ENCODE peak calls at places on chromosomes 3 and 15, in eight cellular contexts. A is left lung, G is DND-41, P is heart left ventricle, I is lung, W is HCT116, Y is K562, Q is psoas muscle. O is an unnamed sample.

GRCh38 chr15:62591842-62592838 is 427.1 kb upstream of the C2CD4B start:
- ATAC-seq in A (peak; percentile 65), G (no peak), P (no peak), I (no peak), W (no peak), Y (no peak), Q (peak; percentile 47), O (peak; percentile 65)

GRCh38 chr15:62099171-62099601 is 32.4 kb downstream of the C2CD4A start:
- ATAC-seq in A (no peak), G (no peak), P (no peak), I (no peak), W (no peak), Y (no peak), Q (peak; percentile 97), O (no peak)

GRCh38 chr3:43346990-43347749 is 60.8 kb downstream of the SNRK start:
- ATAC-seq in A (no peak), G (peak; percentile 84), P (no peak), I (no peak), W (no peak), Y (no peak), Q (no peak), O (no peak)

GRCh38 chr3:197809356-197810020 is 18.4 kb downstream of the LRCH3 start:
- ATAC-seq in A (peak; percentile 44), G (no peak), P (peak; percentile 60), I (no peak), W (no peak), Y (peak; percentile 47), Q (peak; percentile 35), O (peak; percentile 63)

GRCh38 chr15:45338417-45338816 is 39.9 kb downstream of the GATM start:
- ATAC-seq in A (no peak), G (peak; percentile 76), P (no peak), I (no peak), W (no peak), Y (no peak), Q (no peak), O (no peak)

GRCh38 chr3:150681037-150681436 is 22.7 kb downstream of the ERICH6 start:
- ATAC-seq in A (no peak), G (peak; percentile 87), P (no peak), I (no peak), W (no peak), Y (no peak), Q (no peak), O (no peak)

GRCh38 chr3:70603103-70603502 is 290.7 kb upstream of the MDFIC2 start:
- ATAC-seq in A (no peak), G (no peak), P (no peak), I (no peak), W (no peak), Y (no peak), Q (no peak), O (no peak)

GRCh38 chr15:37101634-37102314 is 1.4 kb upstream of the MEIS2 start:
- ATAC-seq in A (peak; percentile 75), G (no peak), P (peak; percentile 78), I (peak; percentile 47), W (peak; percentile 69), Y (peak; percentile 81), Q (peak; percentile 68), O (peak; percentile 72)

GRCh38 chr3:87267953-87268645 is 8.3 kb downstream of the POU1F1 start:
- ATAC-seq in A (no peak), G (peak; percentile 71), P (no peak), I (no peak), W (no peak), Y (no peak), Q (no peak), O (no peak)

GRCh38 chr3:195240939-195241338 is 30.0 kb downstream of the XXYLT1 start:
- ATAC-seq in A (peak; percentile 44), G (no peak), P (no peak), I (no peak), W (no peak), Y (no peak), Q (no peak), O (no peak)

GRCh38 chr3:186464424-186465093 is 79.6 kb downstream of the CRYGS start:
- ATAC-seq in A (no peak), G (no peak), P (no peak), I (no peak), W (peak; percentile 89), Y (peak; percentile 82), Q (no peak), O (no peak)

GRCh38 chr3:112405845-112406244 is 72.9 kb downstream of the CD200 start:
- ATAC-seq in A (no peak), G (no peak), P (no peak), I (no peak), W (no peak), Y (no peak), Q (no peak), O (no peak)

GRCh38 chr15:40340038-40340739 is 550 bp downstream of the CCDC9B start:
- ATAC-seq in A (peak; percentile 49), G (no peak), P (peak; percentile 67), I (peak; percentile 5), W (peak; percentile 37), Y (peak; percentile 8), Q (peak; percentile 83), O (peak; percentile 71)

GRCh38 chr3:85397434-85397833 is 438.6 kb downstream of the CADM2 start:
- ATAC-seq in A (no peak), G (no peak), P (no peak), I (no peak), W (no peak), Y (no peak), Q (no peak), O (no peak)

GRCh38 chr15:55518009-55518408 is 10.0 kb upstream of the DNAAF4 start:
- ATAC-seq in A (no peak), G (no peak), P (no peak), I (no peak), W (no peak), Y (no peak), Q (no peak), O (no peak)

GRCh38 chr3:129605593-129606521 is 619 bp downstream of the PLXND1 start:
- ATAC-seq in A (peak; percentile 8), G (peak; percentile 64), P (peak; percentile 1), I (peak; percentile 1), W (peak; percentile 59), Y (peak; percentile 57), Q (peak; percentile 43), O (peak; percentile 11)

GRCh38 chr3:151753846-151754245 is 20.1 kb downstream of the AADACL2 start:
- ATAC-seq in A (no peak), G (no peak), P (no peak), I (no peak), W (no peak), Y (no peak), Q (no peak), O (no peak)

GRCh38 chr15:52184721-52185120 is 6.5 kb downstream of the GNB5 start:
- ATAC-seq in A (no peak), G (no peak), P (no peak), I (no peak), W (no peak), Y (no peak), Q (no peak), O (no peak)

GRCh38 chr15:90033448-90033847 is 32.3 kb downstream of the ZNF710 start:
- ATAC-seq in A (no peak), G (no peak), P (no peak), I (no peak), W (no peak), Y (no peak), Q (no peak), O (no peak)

GRCh38 chr3:169633789-169634188 is 29.7 kb downstream of the MECOM start:
- ATAC-seq in A (peak; percentile 65), G (no peak), P (peak; percentile 42), I (no peak), W (no peak), Y (no peak), Q (no peak), O (no peak)

GRCh38 chr3:5165698-5166097 is 21.8 kb upstream of the EDEM1 start:
- ATAC-seq in A (no peak), G (no peak), P (peak; percentile 34), I (no peak), W (no peak), Y (no peak), Q (peak; percentile 90), O (no peak)

GRCh38 chr3:138361561-138361971 is 13.2 kb downstream of the MRAS start:
- ATAC-seq in A (no peak), G (no peak), P (peak; percentile 9), I (no peak), W (no peak), Y (no peak), Q (no peak), O (no peak)

GRCh38 chr3:119681279-119681678 is 4.1 kb upstream of the COX17 start:
- ATAC-seq in A (peak; percentile 17), G (no peak), P (no peak), I (no peak), W (peak; percentile 31), Y (no peak), Q (no peak), O (no peak)

GRCh38 chr3:37671000-37671483 is 190.6 kb upstream of the CTDSPL start:
- ATAC-seq in A (no peak), G (no peak), P (no peak), I (no peak), W (no peak), Y (no peak), Q (no peak), O (peak; percentile 29)
- H3K4me1 ChIP-seq in A (peaks cover 5% of the 10 kb centered on the region), G (no peaks in the 10 kb centered on the region), P (peaks cover 28% of the 10 kb centered on the region), I (peaks cover 32% of the 10 kb centered on the region), W (no peaks in the 10 kb centered on the region), Y (no peaks in the 10 kb centered on the region), Q (no peaks in the 10 kb centered on the region), O (peaks cover 17% of the 10 kb centered on the region)

DNA sequence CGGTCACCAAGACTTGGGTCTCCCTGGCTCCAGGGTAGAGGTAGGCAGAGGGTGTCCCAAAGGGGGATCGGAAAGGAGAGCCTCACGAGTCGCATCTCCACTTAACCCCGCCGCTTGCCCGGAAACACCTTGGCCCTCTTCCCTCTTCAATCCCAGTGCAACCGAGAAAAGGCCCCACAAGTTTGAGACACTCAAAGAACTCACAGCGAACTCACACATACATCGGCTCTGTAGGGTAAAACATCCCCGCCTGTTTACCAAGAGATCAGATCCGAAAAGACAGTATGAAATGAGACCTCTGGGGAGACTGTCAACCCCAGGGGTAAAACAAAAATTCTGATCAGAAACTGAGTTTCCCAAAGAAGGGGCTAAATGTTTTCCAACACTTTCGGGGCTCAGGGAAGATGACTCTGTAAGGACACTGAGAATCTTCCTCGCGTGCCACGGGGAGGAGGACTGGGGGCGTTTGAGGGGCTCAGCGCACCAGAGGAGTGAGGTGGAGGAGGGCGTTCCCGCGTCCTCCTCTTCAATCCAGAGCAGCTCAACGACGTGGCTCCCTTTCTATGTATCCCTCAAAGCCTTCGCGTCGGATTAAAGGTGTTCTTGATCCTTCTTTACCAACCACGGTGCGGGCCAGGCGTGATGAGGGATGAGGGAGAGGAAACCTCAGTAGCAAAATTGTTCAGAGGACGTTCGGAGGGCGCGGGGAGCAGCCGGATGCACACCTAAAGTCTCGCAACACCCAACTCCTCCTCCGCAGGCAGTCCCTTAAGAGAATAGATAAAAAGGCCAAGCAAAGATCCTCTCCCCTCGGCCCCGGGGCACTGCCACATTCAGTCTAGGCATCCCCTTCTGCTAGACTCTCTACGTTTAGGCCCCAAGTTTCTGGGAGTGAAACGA is 3.7 kb downstream of the WNT5A start:
- ATAC-seq in A (no peak), G (no peak), P (no peak), I (no peak), W (no peak), Y (no peak), Q (no peak), O (no peak)
- H3K27me3 ChIP-seq in A (peaks cover 14% of the 10 kb centered on the region), G (no peaks in the 10 kb centered on the region), P (peaks cover 5% of the 10 kb centered on the region), I (peaks cover 2% of the 10 kb centered on the region), W (no peaks in the 10 kb centered on the region), Y (peaks cover 2% of the 10 kb centered on the region), Q (peaks cover 2% of the 10 kb centered on the region), O (peaks cover 44% of the 10 kb centered on the region)

GRCh38 chr3:175075269-175075668 is 216.1 kb downstream of the NAALADL2 start:
- ATAC-seq in A (no peak), G (no peak), P (no peak), I (no peak), W (no peak), Y (no peak), Q (no peak), O (no peak)
- H3K36me3 ChIP-seq in A (no peaks in the 10 kb centered on the region), G (no peaks in the 10 kb centered on the region), P (no peaks in the 10 kb centered on the region), I (no peaks in the 10 kb centered on the region), W (no peaks in the 10 kb centered on the region), Y (no peaks in the 10 kb centered on the region), Q (no peaks in the 10 kb centered on the region), O (no peaks in the 10 kb centered on the region)

GRCh38 chr15:78045189-78045588 is 32.3 kb downstream of the TBC1D2B start:
- ATAC-seq in A (no peak), G (no peak), P (no peak), I (no peak), W (no peak), Y (no peak), Q (no peak), O (no peak)
- H3K4me1 ChIP-seq in A (peaks cover 36% of the 10 kb centered on the region), G (peaks cover 39% of the 10 kb centered on the region), P (peaks cover 8% of the 10 kb centered on the region), I (peaks cover 2% of the 10 kb centered on the region), W (no peaks in the 10 kb centered on the region), Y (no peaks in the 10 kb centered on the region), Q (peaks cover 13% of the 10 kb centered on the region), O (no peaks in the 10 kb centered on the region)